ENCODE peak calls at places on chromosomes 7 and 10, in five cellular contexts. N, J, D, G and Q are unnamed samples.

GRCh38 chr10:3126741-3127342 is 45.7 kb downstream of the PITRM1 start:
- DNase-seq in N (no peak), J (no peak), D (no peak), G (no peak), Q (no peak)

GRCh38 chr10:22219308-22219707 is 1.5 kb upstream of the EBLN1 start:
- DNase-seq in N (no peak), J (peak; percentile 14), D (peak; percentile 60), G (no peak), Q (no peak)

GRCh38 chr10:43137701-43137970 is 609 bp upstream of the CSGALNACT2 start:
- DNase-seq in N (no peak), J (peak; percentile 61), D (peak; percentile 85), G (no peak), Q (no peak)

GRCh38 chr7:23256731-23257130 is 10.2 kb downstream of the GPNMB start:
- DNase-seq in N (no peak), J (no peak), D (no peak), G (no peak), Q (no peak)

GRCh38 chr7:156073366-156074052 is 261.2 kb upstream of the SHH start:
- DNase-seq in N (no peak), J (no peak), D (no peak), G (no peak), Q (no peak)

GRCh38 chr10:14010083-14010551 is 320.6 kb downstream of the FRMD4A start:
- DNase-seq in N (peak; percentile 63), J (peak; percentile 74), D (peak; percentile 84), G (no peak), Q (no peak)

GRCh38 chr7:63043657-63044543 is 954.7 kb upstream of the ZNF722 start:
- DNase-seq in N (no peak), J (no peak), D (no peak), G (no peak), Q (no peak)

GRCh38 chr7:99737726-99738125 is 2.7 kb upstream of the CYP3A7 start:
- DNase-seq in N (no peak), J (peak; percentile 11), D (no peak), G (no peak), Q (no peak)

GRCh38 chr7:45665172-45665571 is 91.0 kb downstream of the ADCY1 start:
- DNase-seq in N (no peak), J (no peak), D (no peak), G (no peak), Q (no peak)

GRCh38 chr10:124660404-124661125 is 83.6 kb downstream of the FAM53B start:
- DNase-seq in N (no peak), J (no peak), D (no peak), G (no peak), Q (no peak)

GRCh38 chr10:53209941-53210611 is 437.5 kb upstream of the MBL2 start:
- DNase-seq in N (no peak), J (no peak), D (peak; percentile 9), G (no peak), Q (no peak)

GRCh38 chr7:23158546-23158945 is 23.3 kb upstream of the NUP42 start:
- DNase-seq in N (no peak), J (no peak), D (no peak), G (no peak), Q (no peak)

GRCh38 chr7:40015790-40016296 is 65.8 kb downstream of the CDK13 start:
- DNase-seq in N (no peak), J (peak; percentile 22), D (peak; percentile 48), G (no peak), Q (no peak)

GRCh38 chr7:55538538-55538937 is 33.8 kb downstream of the VOPP1 start:
- DNase-seq in N (peak; percentile 85), J (peak; percentile 92), D (peak; percentile 97), G (no peak), Q (peak; percentile 50)

GRCh38 chr7:44212018-44212417 is 11.2 kb downstream of the YKT6 start:
- DNase-seq in N (no peak), J (no peak), D (no peak), G (no peak), Q (no peak)

GRCh38 chr10:37489658-37490003 is 364.2 kb downstream of the ANKRD30A start:
- DNase-seq in N (no peak), J (no peak), D (no peak), G (no peak), Q (no peak)

GRCh38 chr10:114638874-114639625 is 19.0 kb downstream of the ABLIM1 start:
- DNase-seq in N (peak; percentile 98), J (peak; percentile 93), D (peak; percentile 88), G (no peak), Q (peak; percentile 75)

GRCh38 chr7:128203710-128204214 is 37.3 kb upstream of the LEP start:
- DNase-seq in N (no peak), J (no peak), D (peak; percentile 59), G (no peak), Q (no peak)

GRCh38 chr10:116418394-116418793 is 9.3 kb upstream of the PNLIPRP3 start:
- DNase-seq in N (no peak), J (no peak), D (no peak), G (no peak), Q (no peak)

GRCh38 chr7:55212838-55213237 is 152.3 kb upstream of the LANCL2 start:
- DNase-seq in N (no peak), J (no peak), D (peak; percentile 23), G (no peak), Q (no peak)

GRCh38 chr7:152601305-152601798 is 74.6 kb downstream of the XRCC2 start:
- DNase-seq in N (no peak), J (no peak), D (peak; percentile 61), G (no peak), Q (no peak)

GRCh38 chr7:137978464-137979237 is 23.2 kb downstream of the CREB3L2 start:
- DNase-seq in N (peak; percentile 84), J (peak; percentile 98), D (peak; percentile 98), G (no peak), Q (peak; percentile 88)

GRCh38 chr7:138885383-138886147 is 87.6 kb upstream of the ATP6V0A4 start:
- DNase-seq in N (no peak), J (no peak), D (peak; percentile 13), G (no peak), Q (no peak)

GRCh38 chr10:990808-991207 is 2.6 kb downstream of the GTPBP4 start:
- DNase-seq in N (no peak), J (no peak), D (no peak), G (no peak), Q (no peak)

GRCh38 chr7:64541438-64542359 is 21.2 kb downstream of the ZNF680 start:
- DNase-seq in N (peak; percentile 16), J (peak; percentile 83), D (peak; percentile 65), G (no peak), Q (no peak)

GRCh38 chr10:86374664-86375063 is 8.1 kb upstream of the GRID1 start:
- DNase-seq in N (no peak), J (no peak), D (no peak), G (no peak), Q (no peak)

GRCh38 chr7:86469680-86470295 is 173.9 kb upstream of the GRM3 start:
- DNase-seq in N (no peak), J (peak; percentile 60), D (peak; percentile 82), G (peak; percentile 18), Q (peak; percentile 58)

GRCh38 chr7:80478683-80479082 is 33.2 kb downstream of the GNAT3 start:
- DNase-seq in N (no peak), J (peak; percentile 74), D (peak; percentile 83), G (no peak), Q (peak; percentile 46)

GRCh38 chr7:136023134-136023869 is 46.1 kb upstream of the MTPN start:
- DNase-seq in N (no peak), J (no peak), D (no peak), G (no peak), Q (no peak)

GRCh38 chr7:55199418-55199817 is 165.7 kb upstream of the LANCL2 start:
- DNase-seq in N (no peak), J (no peak), D (no peak), G (no peak), Q (no peak)

GRCh38 chr7:116674508-116675173 is 2.6 kb downstream of the MET start:
- DNase-seq in N (no peak), J (peak; percentile 75), D (peak; percentile 67), G (no peak), Q (no peak)

GRCh38 chr7:916291-916941 is 38.1 kb downstream of the ADAP1 start:
- DNase-seq in N (no peak), J (no peak), D (no peak), G (no peak), Q (no peak)

GRCh38 chr10:95475827-95476481 is 85.2 kb downstream of the SORBS1 start:
- DNase-seq in N (no peak), J (no peak), D (no peak), G (no peak), Q (no peak)

GRCh38 chr10:131824371-131825149 is 76.2 kb upstream of the PPP2R2D start:
- DNase-seq in N (no peak), J (no peak), D (no peak), G (no peak), Q (no peak)

GRCh38 chr10:31242902-31243301 is 76.1 kb upstream of the ZEB1 start:
- DNase-seq in N (peak; percentile 60), J (peak; percentile 97), D (peak; percentile 98), G (peak; percentile 32), Q (peak; percentile 50)

GRCh38 chr7:34837826-34838225 is 179.8 kb downstream of the NPSR1 start:
- DNase-seq in N (no peak), J (peak; percentile 23), D (no peak), G (no peak), Q (no peak)

GRCh38 chr7:90213521-90213920 is 2.0 kb downstream of the STEAP2 start:
- DNase-seq in N (no peak), J (no peak), D (no peak), G (no peak), Q (no peak)